ENCODE peak calls at places on chromosomes 13 and 19, in four cellular contexts. C is mesendoderm; T is stimulated activated CD8-positive, alpha-beta memory T cell treated with anti-CD3 and anti-CD28 coated beads, Interleukin-7, amount 100 ng/mL, for 1 hour; R is sciatic nerve. J is an unnamed sample.

GRCh38 chr19:49954933-49955332 is 6.0 kb downstream of the SIGLEC11 start:
- DNase-seq in T (no peak), C (no peak), R (no peak), J (peak; percentile 43)

GRCh38 chr19:49421878-49422202 is 1.4 kb downstream of the PTH2 start:
- DNase-seq in T (no peak), C (no peak), R (no peak), J (no peak)

GRCh38 chr13:95920485-95920884 is 132.7 kb downstream of the UGGT2 start:
- DNase-seq in R (no peak), C (no peak), T (no peak), J (no peak)

GRCh38 chr13:113086991-113087922 is 18.3 kb upstream of the F7 start:
- DNase-seq in R (no peak), C (no peak), T (no peak), J (peak; percentile 72)

GRCh38 chr13:64007334-64007733 is 2591.7 kb upstream of the PCDH20 start:
- DNase-seq in T (no peak), R (no peak), C (no peak), J (no peak)

GRCh38 chr19:4814625-4815425 is 16.7 kb downstream of the TICAM1 start:
- DNase-seq in C (no peak), R (no peak), T (no peak), J (no peak)

GRCh38 chr19:29831041-29831548 is 19.3 kb downstream of the CCNE1 start:
- DNase-seq in R (peak; percentile 37), C (no peak), T (no peak), J (peak; percentile 29)

GRCh38 chr13:49441312-49441711 is 2.6 kb downstream of the CAB39L start:
- DNase-seq in T (no peak), C (no peak), R (no peak), J (no peak)

GRCh38 chr13:64709079-64709478 is 2521.1 kb downstream of the PCDH9 start:
- DNase-seq in R (no peak), T (no peak), C (peak; percentile 54), J (no peak)

GRCh38 chr19:38683393-38684077 is 36.1 kb downstream of the ACTN4 start:
- DNase-seq in T (peak; percentile 37), C (peak; percentile 98), R (no peak), J (no peak)

GRCh38 chr19:50717891-50718254 is 1.7 kb downstream of the SHANK1 start:
- DNase-seq in R (no peak), C (peak; percentile 57), T (no peak), J (no peak)

GRCh38 chr13:81395368-81395767 is 1054.4 kb upstream of the SPRY2 start:
- DNase-seq in C (peak; percentile 69), R (no peak), T (no peak), J (no peak)